ENCODE peak calls at places on chromosomes 4 and X, in ten cellular contexts. Z is PC-9; D is fibroblast of villous mesenchyme; C is activated CD8-positive, alpha-beta memory T cell treated with anti-CD3 and anti-CD28 coated beads for 48 hours; I is stomach; J is DMS79; H is activated gamma-delta T cell treated with anti-CD3 and anti-CD28 coated beads, Interleukin-2, amount 50 U/mL, for 16 hours; F is NCI-H524; U is NCI-H1092; E is nephron progenitor cell. B is an unnamed sample.

GRCh38 chrX:17563515-17563914 is 173.8 kb upstream of the SCML1 start:
- DNase-seq in Z (no peak), D (no peak), C (no peak), I (no peak), J (no peak), H (no peak), F (no peak), U (no peak), E (no peak), B (no peak)

GRCh38 chrX:2897311-2897689 is 31.8 kb downstream of the ARSD start:
- DNase-seq in Z (no peak), D (no peak), C (no peak), I (peak), J (no peak), H (no peak), F (no peak), U (no peak), E (no peak), B (no peak)

GRCh38 chrX:122270809-122271494 is 913.1 kb upstream of the GRIA3 start:
- DNase-seq in Z (no peak), D (no peak), C (no peak), I (no peak), J (no peak), H (no peak), F (no peak), U (no peak), E (no peak), B (no peak)

GRCh38 chr4:121307441-121308327 is 73.1 kb downstream of the QRFPR start:
- DNase-seq in Z (peak), D (peak), C (no peak), I (no peak), J (no peak), H (peak), F (peak), U (peak), E (peak), B (no peak)

GRCh38 chr4:85391011-85391410 is 83.9 kb upstream of the ARHGAP24 start:
- DNase-seq in Z (no peak), D (no peak), C (no peak), I (no peak), J (no peak), H (no peak), F (peak), U (no peak), E (no peak), B (no peak)

GRCh38 chr4:92121099-92121498 is 182.7 kb upstream of the GRID2 start:
- DNase-seq in Z (no peak), D (peak), C (no peak), I (peak), J (peak), H (no peak), F (peak), U (no peak), E (no peak), B (no peak)

GRCh38 chr4:84481879-84482245 is 17.2 kb downstream of the NKX6-1 start:
- DNase-seq in Z (no peak), D (no peak), C (no peak), I (no peak), J (no peak), H (no peak), F (no peak), U (no peak), E (no peak), B (no peak)

GRCh38 chr4:137125011-137125410 is 407.3 kb downstream of the PCDH18 start:
- DNase-seq in Z (peak), D (peak), C (no peak), I (no peak), J (no peak), H (no peak), F (peak), U (no peak), E (no peak), B (no peak)

GRCh38 chr4:75737398-75737797 is 13.0 kb downstream of the USO1 start:
- DNase-seq in Z (no peak), D (no peak), C (no peak), I (no peak), J (no peak), H (no peak), F (no peak), U (no peak), E (no peak), B (no peak)

GRCh38 chrX:38798956-38799355 is 2.3 kb upstream of the MID1IP1 start:
- DNase-seq in Z (no peak), D (no peak), C (no peak), I (no peak), J (no peak), H (no peak), F (no peak), U (no peak), E (no peak), B (no peak)

GRCh38 chr4:56187601-56188177 is 199.6 kb downstream of the AASDH start:
- DNase-seq in Z (no peak), D (peak), C (no peak), I (no peak), J (no peak), H (no peak), F (peak), U (no peak), E (no peak), B (no peak)

B was measured in stimulated activated CD8-positive, alpha-beta memory T cell treated with anti-CD3 and anti-CD28 coated beads, Interleukin-4, amount 100 ng/mL, for 24 hours.